ENCODE peak calls at places on chromosomes 6 and 20, in nine cellular contexts. D is C1 segment of cervical spinal cord; J is kidney tubule cell; O is effector memory CD4-positive, alpha-beta T cell; V is breast epithelium; U is WTC11; I is lung microvascular endothelial cell; L is A549; C is GM03348. X is an unnamed sample.

GRCh38 chr6:151276112-151276745 is 36.5 kb downstream of the AKAP12 start:
- DNase-seq in D (no peak), J (no peak), O (no peak), U (no peak), L (peak), V (no peak), C (peak), I (no peak), X (no peak)

GRCh38 chr20:51569815-51570741 is 27.6 kb upstream of the NFATC2 start:
- DNase-seq in U (no peak), D (no peak), J (no peak), I (peak), V (no peak), C (peak), O (no peak), L (peak), X (no peak)

GRCh38 chr6:38503032-38503784 is 136.5 kb downstream of the BTBD9 start:
- DNase-seq in C (no peak), L (no peak), I (no peak), J (no peak), V (no peak), D (no peak), O (no peak), U (peak), X (no peak)

GRCh38 chr6:11263185-11263817 is 30.8 kb upstream of the NEDD9 start:
- DNase-seq in U (no peak), V (no peak), D (no peak), C (peak), I (peak), O (no peak), L (peak), J (peak), X (no peak)

GRCh38 chr6:125533710-125534397 is 215.6 kb upstream of the HEY2 start:
- DNase-seq in J (peak), L (no peak), U (peak), V (no peak), O (no peak), C (no peak), D (no peak), I (peak), X (no peak)

GRCh38 chr6:30722280-30723112 is 2.3 kb downstream of the TUBB start:
- DNase-seq in O (peak), J (peak), V (peak), L (peak), C (peak), I (peak), U (peak), D (no peak), X (peak)

GRCh38 chr6:36833182-36833789 is 6.0 kb downstream of the CPNE5 start:
- DNase-seq in I (no peak), U (no peak), C (no peak), O (no peak), D (no peak), V (no peak), L (no peak), J (no peak), X (no peak)

GRCh38 chr6:11244387-11245126 is 12.1 kb upstream of the NEDD9 start:
- DNase-seq in I (no peak), U (no peak), O (no peak), V (no peak), J (no peak), D (no peak), C (no peak), L (no peak), X (no peak)

GRCh38 chr6:14009416-14009815 is 84.7 kb downstream of the RNF182 start:
- DNase-seq in L (no peak), U (no peak), C (no peak), D (no peak), O (no peak), J (no peak), I (no peak), V (no peak), X (no peak)

GRCh38 chr6:31769684-31770371 is 7.3 kb downstream of the VWA7 start:
- DNase-seq in L (peak), O (peak), I (peak), V (peak), D (no peak), C (peak), J (peak), U (peak), X (peak)

GRCh38 chr6:11042750-11043551 is 1.2 kb downstream of the ELOVL2 start:
- DNase-seq in I (peak), J (peak), L (no peak), D (no peak), C (no peak), O (no peak), V (no peak), U (no peak), X (no peak)

GRCh38 chr6:136524936-136525413 is 25.2 kb downstream of the MAP7 start:
- DNase-seq in D (no peak), U (no peak), L (peak), I (no peak), V (no peak), O (no peak), C (no peak), J (no peak), X (no peak)

GRCh38 chr6:18269253-18269652 is 4.9 kb upstream of the DEK start:
- DNase-seq in D (no peak), L (no peak), U (no peak), V (no peak), J (peak), O (no peak), I (no peak), C (peak), X (no peak)

GRCh38 chr6:169452117-169452868 is 198.6 kb upstream of the THBS2 start:
- DNase-seq in C (peak), U (no peak), O (no peak), D (no peak), L (no peak), I (no peak), V (peak), J (peak), X (peak)

GRCh38 chr6:139568956-139569538 is 194.6 kb upstream of the CITED2 start:
- DNase-seq in D (no peak), U (no peak), V (no peak), L (no peak), I (peak), J (peak), C (peak), O (no peak), X (no peak)

GRCh38 chr20:25136643-25137559 is 55.0 kb upstream of the VSX1 start:
- DNase-seq in L (peak), J (peak), O (no peak), D (no peak), U (no peak), C (peak), V (no peak), I (no peak), X (no peak)

GRCh38 chr6:150426198-150426597 is 57.4 kb downstream of the IYD start:
- DNase-seq in J (no peak), I (no peak), L (no peak), O (no peak), C (no peak), D (no peak), U (no peak), V (no peak), X (no peak)

GRCh38 chr6:153215242-153215641 is 84.2 kb upstream of the RGS17 start:
- DNase-seq in D (no peak), I (peak), L (no peak), O (no peak), U (no peak), V (no peak), C (no peak), J (no peak), X (no peak)